ENCODE peak calls at places on chromosomes 11 and 22, in seven cellular contexts. Q is K562, I is HCT116, X is SK-N-SH, E is HL-60, N is HepG2, K is Panc1. M is an unnamed sample. For H3K27me3, the result is how much of the 10 kb centered on the place peaks cover.

GRCh38 chr11:63610604-63611394 is 3.4 kb downstream of the PLAAT3 start:
- DNase-seq in I (no peak), N (no peak), X (no peak), E (no peak), K (no peak), Q (no peak), M (peak)

GRCh38 chr11:35180311-35181233 is 41.6 kb downstream of the CD44 start:
- DNase-seq in Q (no peak), I (no peak), X (no peak), N (no peak), E (no peak), K (no peak), M (peak)

GRCh38 chr11:118570787-118571186 is 1.4 kb upstream of the ARCN1 start:
- DNase-seq in E (no peak), K (no peak), I (no peak), X (no peak), N (no peak), Q (no peak), M (no peak)

GRCh38 chr11:9099617-9100016 is 8.2 kb upstream of the SCUBE2 start:
- DNase-seq in E (no peak), X (no peak), I (no peak), N (no peak), K (no peak), Q (no peak), M (no peak)

GRCh38 chr22:29988719-29989118 is 91.5 kb upstream of the HORMAD2 start:
- DNase-seq in N (no peak), X (no peak), I (no peak), Q (no peak), E (no peak), K (no peak), M (no peak)

GRCh38 chr11:68775951-68776388 is 24.6 kb upstream of the TESMIN start:
- DNase-seq in E (no peak), Q (no peak), I (peak), K (no peak), X (no peak), N (no peak), M (no peak)

GRCh38 chr11:73969091-73969490 is 13.6 kb downstream of the UCP2 start:
- DNase-seq in I (no peak), Q (no peak), X (no peak), N (no peak), K (no peak), E (no peak), M (no peak)

GRCh38 chr22:29055192-29055830 is 6.3 kb downstream of the C22orf31 start:
- DNase-seq in Q (no peak), K (no peak), X (no peak), N (no peak), I (no peak), E (no peak), M (peak)

GRCh38 chr11:69339041-69339733 is 45.2 kb downstream of the MYEOV start:
- DNase-seq in N (no peak), K (no peak), X (no peak), I (no peak), Q (no peak), E (no peak), M (no peak)

GRCh38 chr11:19779740-19780139 is 67.1 kb downstream of the NAV2 start:
- DNase-seq in K (no peak), I (no peak), E (no peak), Q (no peak), N (no peak), X (no peak), M (no peak)

GRCh38 chr11:117171648-117172051 is 6.9 kb upstream of the SIDT2 start:
- DNase-seq in K (no peak), N (no peak), I (no peak), X (no peak), E (no peak), Q (peak), M (no peak)

GRCh38 chr11:115423728-115424459 is 80.3 kb downstream of the CADM1 start:
- DNase-seq in X (no peak), I (no peak), Q (no peak), E (no peak), N (no peak), K (no peak), M (peak)
- TF ChIP-seq REST in X (no peak), I (no peak), Q (no peak), E (no peak), N (no peak), K (no peak), M (no peak)

GRCh38 chr11:110776091-110776490 is 63.9 kb upstream of the ARHGAP20 start:
- DNase-seq in E (no peak), N (no peak), K (no peak), Q (no peak), X (no peak), I (no peak), M (no peak)
- H3K27me3 ChIP-seq in E (under half), N (under half), K (under half), Q (under half), X (under half), I (under half), M (under half)

GRCh38 chr11:10505278-10506012 is 35.5 kb downstream of the RNF141 start:
- DNase-seq in Q (no peak), N (no peak), X (no peak), E (no peak), K (no peak), I (no peak), M (no peak)

GRCh38 chr11:10503777-10504176 is 37.2 kb downstream of the RNF141 start:
- DNase-seq in E (no peak), N (no peak), X (no peak), K (no peak), I (no peak), Q (no peak), M (no peak)

GRCh38 chr11:10503217-10503616 is 37.8 kb downstream of the RNF141 start:
- DNase-seq in Q (no peak), N (no peak), K (no peak), E (peak), X (no peak), I (no peak), M (no peak)

GRCh38 chr11:10504490-10504889 is 36.5 kb downstream of the RNF141 start:
- DNase-seq in N (no peak), K (no peak), E (no peak), X (no peak), I (no peak), Q (no peak), M (no peak)

DNA sequence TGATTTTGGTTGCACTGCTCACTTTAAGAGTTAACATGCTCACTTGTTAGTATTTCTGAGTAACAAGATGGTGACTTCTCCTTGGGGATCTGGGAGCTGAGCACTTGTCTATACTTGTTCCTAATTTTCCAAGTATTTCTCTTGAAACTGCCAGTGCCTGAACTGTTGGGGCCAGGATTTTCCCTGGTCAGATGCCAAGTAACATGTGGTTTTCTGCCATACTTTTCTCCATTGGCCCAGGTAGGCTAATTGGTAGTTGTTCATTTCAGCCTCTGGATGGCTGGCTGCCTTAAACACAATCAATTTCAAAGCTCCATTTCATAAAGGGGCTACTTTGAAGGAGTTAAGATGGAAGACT is 35.0 kb downstream of the RNF141 start:
- DNase-seq in I (no peak), X (no peak), E (no peak), Q (no peak), K (no peak), N (no peak), M (no peak)
- TF ChIP-seq REST in I (no peak), X (no peak), E (no peak), Q (no peak), K (no peak), N (no peak), M (no peak)

DNA sequence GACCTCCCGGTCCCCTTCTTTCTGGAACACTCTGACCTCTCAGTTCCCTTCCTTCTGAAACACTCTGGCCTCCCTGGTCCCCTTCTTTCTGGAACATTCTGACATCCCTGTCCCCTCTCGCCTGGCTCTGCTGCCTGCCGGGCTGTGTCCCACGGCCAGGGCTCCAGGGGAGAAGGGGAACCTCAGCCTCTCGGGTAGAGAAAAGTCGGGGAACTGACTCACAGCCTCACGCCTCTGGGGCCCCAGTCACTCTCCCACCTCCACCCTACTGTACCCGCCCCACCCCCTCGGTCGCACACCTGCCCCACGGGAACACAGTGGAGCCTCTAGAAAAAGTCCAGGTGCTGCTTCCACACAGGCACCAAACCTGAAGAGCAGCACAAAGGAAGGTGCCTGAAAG is 93.3 kb downstream of the BRD1 start:
- DNase-seq in K (no peak), X (no peak), E (no peak), Q (no peak), N (no peak), I (no peak), M (no peak)
- H3K27me3 ChIP-seq in K (under half), X (under half), E (under half), Q (under half), N (half or more), I (under half), M (under half)

GRCh38 chr22:33440756-33441155 is 382.6 kb upstream of the SYN3 start:
- DNase-seq in E (no peak), I (no peak), K (no peak), X (no peak), Q (no peak), N (no peak), M (no peak)
- TF ChIP-seq REST in E (no peak), I (no peak), K (no peak), X (no peak), Q (no peak), N (no peak), M (no peak)

DNA sequence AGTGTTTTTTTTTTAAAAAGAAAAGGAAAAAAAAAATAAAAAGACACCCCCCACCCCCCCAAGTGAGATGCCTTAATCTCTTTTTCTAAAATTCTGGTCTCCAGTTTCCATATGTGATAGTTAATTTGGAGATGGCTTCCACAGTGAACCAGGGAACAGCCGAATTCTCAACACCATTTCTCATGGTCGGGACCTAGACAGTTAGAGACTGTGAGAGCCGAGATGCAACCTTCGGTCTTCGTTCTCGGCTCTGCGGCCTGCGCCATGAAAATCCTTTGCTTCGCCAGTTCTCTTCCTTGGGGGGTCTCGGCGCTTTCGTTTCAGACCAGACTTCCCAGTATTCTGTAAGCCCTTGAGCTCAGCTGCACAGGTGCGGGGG is 731 bp downstream of the CACNG2 start:
- DNase-seq in N (no peak), X (peak), I (no peak), Q (no peak), K (no peak), E (no peak), M (peak)
- H3K27me3 ChIP-seq in N (under half), X (half or more), I (half or more), Q (under half), K (under half), E (under half), M (under half)

DNA sequence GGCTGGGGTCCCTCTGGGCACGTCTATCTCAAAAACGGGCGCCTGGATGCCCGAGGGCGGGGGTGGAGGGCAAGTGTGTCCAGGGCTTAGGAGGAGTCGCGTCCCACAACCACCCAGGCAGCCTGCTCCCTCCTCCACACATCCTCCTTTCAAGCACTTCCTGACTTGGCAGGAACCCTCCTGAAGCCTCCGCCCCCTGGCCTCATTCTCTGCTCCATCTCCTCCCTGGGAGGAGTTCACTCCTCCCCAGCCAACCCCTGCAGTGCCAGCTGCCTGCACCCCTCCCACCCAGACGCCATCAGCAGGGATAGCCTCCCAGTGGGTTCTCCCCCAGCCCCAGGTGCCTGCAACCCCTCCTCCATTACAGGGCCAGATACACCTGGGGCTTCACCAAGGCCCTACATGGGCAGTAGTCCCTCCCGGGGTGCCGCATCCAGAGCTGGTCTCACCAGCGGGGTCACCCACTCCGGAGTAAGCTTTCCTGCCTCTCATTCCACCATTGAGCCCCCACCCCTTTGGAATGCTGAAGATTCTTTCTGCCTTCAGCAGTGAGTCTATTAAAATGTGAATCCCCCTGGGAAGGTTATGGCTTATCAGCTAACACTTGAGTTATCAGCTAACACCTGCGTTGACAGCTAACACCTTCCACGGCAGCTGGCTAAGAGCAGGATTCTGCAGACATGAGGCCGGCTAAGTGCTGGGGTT is 24.4 kb downstream of the RTN4R start:
- DNase-seq in X (peak), Q (peak), N (no peak), K (no peak), I (no peak), E (peak), M (peak)
- TF ChIP-seq REST in X (no peak), Q (no peak), N (no peak), K (no peak), I (no peak), E (no peak), M (no peak)

GRCh38 chr11:33553486-33553885 is 147.1 kb downstream of the C11orf91 start:
- DNase-seq in N (no peak), E (no peak), X (no peak), Q (no peak), I (no peak), K (no peak), M (no peak)
- H3K27me3 ChIP-seq in N (under half), E (under half), X (under half), Q (under half), I (under half), K (under half), M (under half)

GRCh38 chr11:2652362-2652761 is 47.4 kb downstream of the KCNQ1OT1 start:
- DNase-seq in N (no peak), E (no peak), I (no peak), X (peak), K (no peak), Q (no peak), M (no peak)

GRCh38 chr11:2651054-2651617 is 48.7 kb downstream of the KCNQ1OT1 start:
- DNase-seq in Q (no peak), X (peak), E (no peak), N (no peak), K (no peak), I (no peak), M (no peak)

GRCh38 chr11:2650343-2650867 is 49.4 kb downstream of the KCNQ1OT1 start:
- DNase-seq in Q (no peak), E (no peak), I (no peak), N (no peak), K (no peak), X (no peak), M (no peak)

GRCh38 chr11:2652857-2653643 is 46.7 kb downstream of the KCNQ1OT1 start:
- DNase-seq in I (no peak), Q (no peak), N (no peak), E (no peak), K (no peak), X (peak), M (no peak)

GRCh38 chr11:2651826-2652237 is 48.0 kb downstream of the KCNQ1OT1 start:
- DNase-seq in Q (peak), N (no peak), K (no peak), X (peak), I (no peak), E (no peak), M (no peak)
- TF ChIP-seq REST in Q (no peak), N (no peak), K (no peak), X (no peak), I (no peak), E (no peak), M (no peak)

GRCh38 chr11:22671751-22672150 is 5.3 kb downstream of the GAS2 start:
- DNase-seq in I (no peak), N (no peak), X (no peak), K (no peak), E (no peak), Q (no peak), M (no peak)
- H3K27me3 ChIP-seq in I (under half), N (under half), X (under half), K (under half), E (under half), Q (under half), M (under half)